ENCODE peak calls at places on chromosomes 13 and 19, in ten cellular contexts. M, J, S, G, Q, X, T, Z, V and F are unnamed samples.
A peak's percentile ranks its signal among the peaks of the same experiment; 100 is the strongest.

GRCh38 chr13:32234914-32235313 is 80.2 kb downstream of the ZAR1L start:
- DNase-seq in J (peak; percentile 24), Q (no peak), S (no peak), X (peak; percentile 27), T (no peak), M (peak; percentile 24), Z (no peak), V (no peak), G (no peak), F (no peak)

GRCh38 chr13:108525867-108526266 is 103.5 kb upstream of the MYO16 start:
- DNase-seq in S (no peak), Q (no peak), J (no peak), T (no peak), Z (no peak), X (no peak), M (no peak), V (no peak), G (no peak), F (no peak)

GRCh38 chr19:36258028-36258875 is 43.3 kb downstream of the ZNF146 start:
- DNase-seq in J (no peak), Z (no peak), V (no peak), S (no peak), M (no peak), G (no peak), T (no peak), X (no peak), Q (no peak), F (no peak)

GRCh38 chr19:58544591-58545285 is 874 bp downstream of the TRIM28 start:
- DNase-seq in M (peak; percentile 73), J (peak; percentile 90), X (peak; percentile 75), Z (peak; percentile 66), T (no peak), G (no peak), Q (no peak), V (peak; percentile 65), S (no peak), F (no peak)

GRCh38 chr13:67752741-67753140 is 522.6 kb upstream of the PCDH9 start:
- DNase-seq in Z (no peak), V (no peak), M (no peak), Q (no peak), J (no peak), T (no peak), G (no peak), S (no peak), X (no peak), F (no peak)

GRCh38 chr13:74751739-74752138 is 617.5 kb upstream of the KLF12 start:
- DNase-seq in T (no peak), G (no peak), M (peak; percentile 3), Q (peak; percentile 36), Z (no peak), V (no peak), S (no peak), X (no peak), J (no peak), F (no peak)

GRCh38 chr19:53958168-53958571 is 4.6 kb upstream of the CACNG8 start:
- DNase-seq in X (peak; percentile 47), S (no peak), M (peak; percentile 78), Q (peak; percentile 20), J (peak; percentile 58), G (no peak), V (no peak), Z (no peak), T (no peak), F (no peak)

GRCh38 chr13:99133848-99134247 is 66.8 kb upstream of the UBAC2 start:
- DNase-seq in X (no peak), J (no peak), S (no peak), T (no peak), Z (no peak), Q (no peak), G (no peak), V (no peak), M (no peak), F (no peak)

GRCh38 chr13:46281779-46282178 is 70.1 kb downstream of the LRRC63 start:
- DNase-seq in M (no peak), V (no peak), X (no peak), Z (no peak), S (no peak), G (no peak), Q (no peak), T (no peak), J (no peak), F (no peak)

GRCh38 chr13:49653478-49653877 is 25.2 kb downstream of the ARL11 start:
- DNase-seq in J (no peak), S (no peak), M (no peak), G (no peak), Q (no peak), X (no peak), V (no peak), T (no peak), Z (no peak), F (no peak)

GRCh38 chr19:3464797-3465235 is 15.5 kb downstream of the SMIM24 start:
- DNase-seq in M (no peak), Q (no peak), S (no peak), J (no peak), G (no peak), T (no peak), V (no peak), X (no peak), Z (no peak), F (no peak)

GRCh38 chr19:20278342-20278741 is 111.3 kb downstream of the ZNF486 start:
- DNase-seq in S (no peak), Q (no peak), X (no peak), T (peak; percentile 28), J (peak; percentile 46), V (no peak), M (no peak), G (no peak), Z (no peak), F (peak; percentile 47)